ENCODE peak calls at places on chromosomes 11 and 22, in nine cellular contexts. K, U, F, Y, A, M, Z, C and T are unnamed samples.

GRCh38 chr11:57871231-57871630 is 109.6 kb downstream of the CTNND1 start:
- DNase-seq in Y (no peak), M (no peak), Z (no peak), C (no peak), K (no peak), F (no peak), A (no peak), U (no peak), T (no peak)

GRCh38 chr22:35883028-35883620 is 145.5 kb downstream of the RBFOX2 start:
- DNase-seq in Y (peak; percentile 15), Z (no peak), K (no peak), U (no peak), C (peak; percentile 68), M (no peak), A (no peak), F (no peak), T (no peak)

GRCh38 chr22:28808716-28809355 is 8.5 kb upstream of the XBP1 start:
- DNase-seq in M (no peak), K (no peak), Y (no peak), F (no peak), A (no peak), C (no peak), U (no peak), Z (no peak), T (no peak)

GRCh38 chr11:131817701-131818188 is 447.3 kb downstream of the NTM start:
- DNase-seq in K (no peak), A (no peak), U (no peak), C (no peak), M (no peak), Z (no peak), Y (no peak), F (no peak), T (no peak)

GRCh38 chr22:30565341-30565740 is 9.1 kb downstream of the GAL3ST1 start:
- DNase-seq in K (no peak), F (no peak), Y (no peak), U (no peak), A (no peak), M (no peak), Z (no peak), C (no peak), T (no peak)

GRCh38 chr11:8721740-8722139 is 39.1 kb downstream of the RPL27A start:
- DNase-seq in M (no peak), K (no peak), U (no peak), Y (no peak), A (no peak), Z (no peak), F (no peak), C (no peak), T (no peak)

GRCh38 chr22:49951986-49952896 is 8.3 kb upstream of the PIM3 start:
- DNase-seq in U (no peak), K (peak; percentile 75), M (no peak), C (peak; percentile 58), Y (peak; percentile 79), F (no peak), A (no peak), Z (no peak), T (no peak)

GRCh38 chr11:126310229-126310991 is 6.5 kb downstream of the DCPS start:
- DNase-seq in Y (peak; percentile 76), M (peak; percentile 86), K (peak; percentile 66), Z (no peak), C (peak; percentile 69), F (peak; percentile 85), U (peak; percentile 50), A (peak; percentile 61), T (peak; percentile 83)

GRCh38 chr22:28909375-28909774 is 26.0 kb downstream of the ZNRF3 start:
- DNase-seq in Y (peak; percentile 40), Z (no peak), M (no peak), U (no peak), F (no peak), A (peak; percentile 55), C (no peak), K (peak; percentile 62), T (no peak)

GRCh38 chr22:23404689-23405365 is 175.3 kb downstream of the IGLL1 start:
- DNase-seq in F (no peak), C (peak; percentile 45), K (peak; percentile 13), Z (no peak), M (no peak), Y (no peak), A (no peak), U (no peak), T (no peak)

GRCh38 chr11:82521427-82521826 is 212.2 kb downstream of the FAM181B start:
- DNase-seq in U (no peak), Y (no peak), M (peak; percentile 52), A (no peak), Z (no peak), K (no peak), F (no peak), C (no peak), T (no peak)

GRCh38 chr11:9091044-9091936 is at the start of gene SCUBE2:
- DNase-seq in U (no peak), F (no peak), M (no peak), Y (no peak), C (no peak), Z (no peak), K (no peak), A (peak; percentile 72), T (peak; percentile 59)

GRCh38 chr22:28759861-28760560 is 12.5 kb upstream of the CCDC117 start:
- DNase-seq in U (no peak), F (no peak), Z (no peak), K (no peak), C (peak; percentile 40), Y (no peak), M (no peak), A (no peak), T (no peak)

GRCh38 chr11:40129276-40129675 is 1330.2 kb downstream of the LRRC4C start:
- DNase-seq in Z (no peak), A (peak; percentile 4), U (no peak), F (no peak), C (peak; percentile 4), Y (no peak), K (no peak), M (no peak), T (peak; percentile 5)

GRCh38 chr11:120626791-120627190 is 115.2 kb downstream of the GRIK4 start:
- DNase-seq in A (no peak), Y (no peak), F (no peak), M (no peak), Z (no peak), K (no peak), C (no peak), U (no peak), T (no peak)

GRCh38 chr22:19799322-19800190 is 39.0 kb downstream of the TBX1 start:
- DNase-seq in Y (no peak), K (peak; percentile 74), C (no peak), A (no peak), F (peak; percentile 94), M (peak; percentile 80), U (no peak), Z (peak; percentile 84), T (peak; percentile 45)
- TF ChIP-seq CTCF in Y (no peak), K (peak; percentile 40), C (no peak), A (no peak), F (no peak), M (no peak), U (no peak), Z (peak; percentile 43), T (no peak)

DNA sequence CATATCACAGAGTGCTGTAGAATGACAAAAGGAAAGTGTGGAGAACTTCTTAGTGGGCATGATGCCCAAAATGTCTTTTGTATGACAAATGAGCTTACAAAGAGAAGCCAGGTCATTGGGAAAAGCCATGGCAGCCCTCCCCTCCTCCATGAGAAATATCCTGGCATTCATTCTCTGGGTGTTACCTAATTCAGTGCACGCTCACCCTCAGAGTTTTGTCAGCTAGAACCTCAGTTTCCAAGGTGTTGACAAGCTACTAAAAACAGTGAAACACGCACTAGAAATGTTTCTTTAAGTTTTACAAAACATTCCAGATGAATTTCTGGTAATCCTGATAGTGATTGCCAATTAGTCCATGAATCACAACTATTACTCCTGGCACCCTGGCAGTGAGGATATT is 105.4 kb upstream of the FSHB start:
- DNase-seq in M (no peak), C (peak; percentile 8), A (no peak), Y (no peak), F (no peak), U (no peak), K (no peak), Z (no peak), T (no peak)
- TF ChIP-seq CTCF in M (no peak), C (no peak), A (no peak), Y (no peak), F (no peak), U (no peak), K (no peak), Z (no peak), T (no peak)

GRCh38 chr22:38716271-38716670 is 10.5 kb downstream of the GTPBP1 start:
- DNase-seq in A (no peak), K (no peak), Y (no peak), Z (no peak), F (no peak), U (no peak), C (peak; percentile 20), M (no peak), T (no peak)

GRCh38 chr22:38717244-38717643 is 11.5 kb downstream of the GTPBP1 start:
- DNase-seq in Y (no peak), C (no peak), Z (no peak), A (no peak), F (peak; percentile 7), U (no peak), K (no peak), M (no peak), T (no peak)

GRCh38 chr22:38715852-38716251 is 10.1 kb downstream of the GTPBP1 start:
- DNase-seq in Y (no peak), F (no peak), K (no peak), M (no peak), A (no peak), U (no peak), C (no peak), Z (no peak), T (no peak)

GRCh38 chr22:38715176-38715764 is 9.5 kb downstream of the GTPBP1 start:
- DNase-seq in Y (no peak), C (no peak), Z (no peak), M (no peak), U (no peak), A (no peak), K (no peak), F (no peak), T (no peak)

GRCh38 chr22:38716827-38717226 is 11.1 kb downstream of the GTPBP1 start:
- DNase-seq in A (no peak), F (peak; percentile 34), K (no peak), Y (no peak), Z (no peak), C (no peak), U (no peak), M (no peak), T (no peak)
- TF ChIP-seq CTCF in A (no peak), F (no peak), K (no peak), Y (no peak), Z (no peak), C (no peak), U (no peak), M (no peak), T (no peak)

DNA sequence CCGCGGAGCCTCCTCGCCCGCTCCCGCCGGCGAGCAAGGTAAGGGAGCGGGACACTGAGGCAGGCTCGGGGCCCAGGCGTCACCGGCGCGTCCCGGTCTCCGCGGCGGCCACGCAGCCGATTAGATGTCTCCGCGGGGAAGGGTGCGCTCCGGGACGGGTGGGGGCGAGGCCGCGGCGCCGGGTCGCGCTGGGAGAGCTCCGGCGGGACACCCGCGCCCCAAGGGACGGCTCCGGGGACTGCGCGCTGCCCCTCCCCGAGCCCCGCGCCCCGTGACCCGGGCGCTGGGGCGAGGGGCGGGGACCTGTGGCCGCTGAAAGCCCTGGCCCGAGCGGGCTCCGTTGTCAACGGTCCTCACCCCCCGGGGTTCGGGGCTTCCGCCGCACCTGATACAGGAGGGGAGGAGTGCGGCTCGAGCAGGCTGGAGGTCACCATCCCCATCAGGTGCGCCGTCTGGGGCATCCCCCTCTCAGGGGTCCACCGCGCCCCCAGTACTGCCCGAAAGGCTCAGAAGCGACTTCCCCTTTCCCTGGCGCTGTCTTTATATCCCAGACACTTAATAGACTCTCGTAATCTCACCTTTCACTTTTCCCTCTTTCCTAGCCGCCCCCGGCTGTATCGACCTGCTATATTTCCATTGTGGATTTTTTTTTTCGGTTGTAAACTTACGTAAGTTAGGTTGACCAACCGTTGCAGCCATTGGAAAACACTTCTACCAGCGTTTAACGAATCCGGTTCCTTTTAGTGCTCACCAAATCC is 566 bp downstream of the PPFIA1 start:
- DNase-seq in K (peak; percentile 27), A (peak; percentile 74), F (peak; percentile 75), Y (peak; percentile 60), U (peak; percentile 44), C (peak; percentile 56), M (no peak), Z (peak; percentile 39), T (peak; percentile 57)
- TF ChIP-seq CTCF in K (no peak), A (no peak), F (peak; percentile 14), Y (no peak), U (no peak), C (no peak), M (peak; percentile 38), Z (no peak), T (no peak)